ENCODE peak calls at places on chromosomes 4 and X, in four cellular contexts. L is NCI-H187 treated with DMSO at 0.1 percent for 48 hours, G is GM03348, W is Daoy. O is an unnamed sample.

GRCh38 chr4:152424980-152425379 is 110.9 kb downstream of the FBXW7 start:
- DNase-seq in L (no peak), G (no peak), W (no peak), O (no peak)

GRCh38 chr4:55214172-55214571 is 88.8 kb upstream of the KDR start:
- DNase-seq in G (no peak), L (no peak), W (peak; percentile 1), O (no peak)

GRCh38 chr4:29277381-29277780 is 1442.8 kb upstream of the PCDH7 start:
- DNase-seq in L (no peak), G (peak; percentile 11), W (no peak), O (no peak)

GRCh38 chr4:168098257-168098717 is 6.0 kb downstream of the ANXA10 start:
- DNase-seq in L (no peak), G (no peak), W (peak; percentile 15), O (peak; percentile 11)

GRCh38 chrX:149871940-149872339 is 9.0 kb upstream of the MAGEA8 start:
- DNase-seq in G (no peak), W (peak; percentile 61), L (no peak), O (no peak)

GRCh38 chr4:9976781-9977180 is 44.5 kb downstream of the SLC2A9 start:
- DNase-seq in W (no peak), G (no peak), L (no peak), O (no peak)

GRCh38 chr4:57763070-57763469 is 652.9 kb upstream of the IGFBP7 start:
- DNase-seq in G (no peak), W (no peak), L (no peak), O (no peak)

GRCh38 chrX:10173331-10173900 is 16.6 kb downstream of the CLCN4 start:
- DNase-seq in L (peak; percentile 19), G (peak; percentile 76), W (peak; percentile 87), O (peak; percentile 21)

GRCh38 chrX:68846536-68846935 is 17.7 kb downstream of the EFNB1 start:
- DNase-seq in G (no peak), L (no peak), W (no peak), O (no peak)

GRCh38 chrX:69615779-69616519 is at the start of gene EDA:
- DNase-seq in G (peak; percentile 88), W (peak; percentile 90), L (no peak), O (no peak)

GRCh38 chr4:146510942-146511341 is 10.8 kb downstream of the SLC10A7 start:
- DNase-seq in L (no peak), G (no peak), W (no peak), O (no peak)

GRCh38 chrX:68839771-68840170 is 10.9 kb downstream of the EFNB1 start:
- DNase-seq in G (no peak), W (no peak), L (no peak), O (no peak)